ENCODE peak calls at places on chromosomes 4 and X, in five cellular contexts. W is Daoy; D is fibroblast of the conjunctiva; K is activated T-cell treated with anti-CD3 and anti-CD28 coated beads, Interleukin-2, amount 50 U/mL, for 4 hours; Q is stomach. H is an unnamed sample.

GRCh38 chr4:48899950-48900349 is 6.6 kb downstream of the OCIAD2 start:
- DNase-seq in D (no peak), Q (no peak), K (no peak), W (peak; percentile 77), H (no peak)

GRCh38 chr4:92163348-92163747 is 140.4 kb upstream of the GRID2 start:
- DNase-seq in D (no peak), W (no peak), K (no peak), Q (no peak), H (no peak)

GRCh38 chrX:47206316-47206715 is 12.2 kb upstream of the CDK16 start:
- DNase-seq in Q (no peak), W (no peak), K (no peak), D (no peak), H (no peak)

GRCh38 chrX:100659431-100660137 is 15.6 kb downstream of the SRPX2 start:
- DNase-seq in K (no peak), D (no peak), W (no peak), Q (no peak), H (peak; percentile 76)

GRCh38 chrX:102835504-102836146 is 101.4 kb upstream of the RAB40AL start:
- DNase-seq in D (no peak), Q (no peak), K (no peak), W (peak; percentile 4), H (peak; percentile 0)

GRCh38 chr4:7788193-7788592 is 151.5 kb downstream of the AFAP1 start:
- DNase-seq in Q (no peak), W (no peak), D (no peak), K (no peak), H (no peak)

GRCh38 chrX:133697656-133698055 is 282.4 kb upstream of the GPC4 start:
- DNase-seq in D (no peak), Q (no peak), K (no peak), W (no peak), H (no peak)

GRCh38 chr4:69322055-69322454 is 41.8 kb downstream of the UGT2B28 start:
- DNase-seq in D (no peak), Q (no peak), K (no peak), W (no peak), H (no peak)

GRCh38 chr4:165355900-165356300 is 22.9 kb upstream of the CPE start:
- DNase-seq in W (no peak), Q (no peak), K (no peak), D (peak; percentile 40), H (peak; percentile 45)

GRCh38 chr4:10403633-10404445 is 53.4 kb downstream of the ZNF518B start:
- DNase-seq in Q (no peak), W (peak; percentile 6), K (no peak), D (no peak), H (peak; percentile 14)

GRCh38 chr4:136690363-136690762 is 841.9 kb downstream of the PCDH18 start:
- DNase-seq in W (peak; percentile 9), K (no peak), D (no peak), Q (no peak), H (no peak)

GRCh38 chr4:140158234-140159030 is 4.4 kb upstream of the MAML3 start:
- DNase-seq in K (no peak), D (no peak), W (no peak), Q (peak; percentile 71), H (peak; percentile 60)

GRCh38 chr4:109826719-109827118 is 1.1 kb upstream of the RRH start:
- DNase-seq in Q (no peak), K (no peak), D (peak; percentile 4), W (no peak), H (peak; percentile 2)

GRCh38 chr4:39455486-39455885 is 3.2 kb downstream of the RPL9 start:
- DNase-seq in K (no peak), D (no peak), W (no peak), Q (no peak), H (no peak)

GRCh38 chr4:138555584-138555983 is 313.4 kb upstream of the SLC7A11 start:
- DNase-seq in D (peak; percentile 1), W (peak; percentile 27), K (no peak), Q (no peak), H (no peak)

GRCh38 chr4:16457944-16458343 is 231.7 kb upstream of the TAPT1 start:
- DNase-seq in K (no peak), D (no peak), W (peak; percentile 23), Q (no peak), H (no peak)

GRCh38 chrX:36436286-36436860 is 516.8 kb downstream of the CFAP47 start:
- DNase-seq in K (no peak), D (no peak), W (no peak), Q (no peak), H (no peak)

GRCh38 chrX:45872480-45872879 is 671.8 kb upstream of the DIPK2B start:
- DNase-seq in K (no peak), Q (no peak), D (no peak), W (no peak), H (no peak)

GRCh38 chrX:3177851-3178250 is 136.6 kb downstream of the ARSF start:
- DNase-seq in K (no peak), D (no peak), W (no peak), Q (no peak), H (no peak)

GRCh38 chrX:525134-525533 is 105.5 kb upstream of the SHOX start:
- DNase-seq in W (no peak), Q (no peak), K (no peak), D (no peak), H (no peak)

GRCh38 chr4:163300445-163300844 is 32.0 kb downstream of the NPY1R start:
- DNase-seq in K (no peak), W (no peak), D (no peak), Q (no peak), H (no peak)

GRCh38 chr4:22179124-22179874 is 230.7 kb upstream of the KCNIP4 start:
- DNase-seq in K (no peak), W (no peak), D (peak; percentile 38), Q (no peak), H (no peak)

GRCh38 chrX:141642979-141643378 is 53.5 kb downstream of the SPANXA2 start:
- DNase-seq in Q (no peak), K (no peak), W (peak; percentile 2), D (peak; percentile 1), H (no peak)

GRCh38 chrX:46727445-46727844 is 31.5 kb downstream of the SLC9A7 start:
- DNase-seq in D (peak; percentile 16), W (no peak), K (no peak), Q (no peak), H (no peak)

GRCh38 chr4:56086073-56086521 is 137.4 kb downstream of the CEP135 start:
- DNase-seq in D (peak; percentile 1), Q (no peak), W (peak; percentile 9), K (no peak), H (peak; percentile 75)

GRCh38 chr4:148203056-148203898 is 238.9 kb downstream of the NR3C2 start:
- DNase-seq in D (no peak), Q (peak; percentile 48), W (no peak), K (no peak), H (peak; percentile 7)

GRCh38 chrX:153829799-153830631 is at the start of gene PDZD4:
- DNase-seq in D (no peak), Q (no peak), W (no peak), K (no peak), H (no peak)

GRCh38 chr4:24551492-24552330 is 32.6 kb downstream of the DHX15 start:
- DNase-seq in W (no peak), D (no peak), K (no peak), Q (no peak), H (no peak)

GRCh38 chrX:40065291-40066046 is 32.3 kb downstream of the BCOR start:
- DNase-seq in W (no peak), Q (no peak), K (peak; percentile 28), D (no peak), H (no peak)

GRCh38 chr4:27350161-27350560 is 489.5 kb downstream of the STIM2 start:
- DNase-seq in Q (no peak), W (no peak), D (no peak), K (no peak), H (no peak)

GRCh38 chr4:79294064-79294463 is 31.8 kb downstream of the NAA11 start:
- DNase-seq in D (no peak), K (no peak), Q (no peak), W (no peak), H (no peak)

GRCh38 chr4:687048-687974 is 1.6 kb downstream of the SLC49A3 start:
- DNase-seq in Q (peak; percentile 90), D (peak; percentile 82), K (no peak), W (peak; percentile 85), H (no peak)

GRCh38 chr4:95232358-95233156 is 316.2 kb downstream of the UNC5C start:
- DNase-seq in D (no peak), K (no peak), Q (no peak), W (no peak), H (no peak)

GRCh38 chr4:117085185-117085701 is at the start of gene TRAM1L1:
- DNase-seq in W (peak; percentile 81), Q (peak; percentile 64), K (no peak), D (peak; percentile 61), H (peak; percentile 57)

GRCh38 chrX:39149761-39150160 is 348.5 kb downstream of the MID1IP1 start:
- DNase-seq in Q (peak; percentile 80), D (peak; percentile 30), W (peak; percentile 48), K (peak; percentile 58), H (no peak)

GRCh38 chr4:125315571-125316390 is 1.0 kb downstream of the FAT4 start:
- DNase-seq in D (no peak), K (no peak), W (peak; percentile 37), Q (peak; percentile 31), H (peak; percentile 35)

GRCh38 chrX:57583477-57583876 is 8.3 kb upstream of the ZXDB start:
- DNase-seq in D (no peak), W (no peak), K (no peak), Q (no peak), H (no peak)

GRCh38 chr4:7156273-7157139 is 35.8 kb upstream of the SORCS2 start:
- DNase-seq in K (no peak), D (peak; percentile 12), W (no peak), Q (no peak), H (no peak)